ENCODE peak calls at places on chromosomes 1 and 21, in five cellular contexts. O is Peyer's patch, E is kidney, P is psoas muscle, Q is IMR-90. Z is an unnamed sample.

GRCh38 chr1:147897030-147897756 is 5.4 kb upstream of the GJA8 start:
- DNase-seq in E (peak; percentile 56), Q (no peak), O (no peak), P (no peak), Z (no peak)

GRCh38 chr1:226046240-226046639 is 16.3 kb upstream of the H3-3A start:
- DNase-seq in P (no peak), Q (peak; percentile 89), O (peak; percentile 88), E (no peak), Z (no peak)

GRCh38 chr1:218048828-218049227 is 236.3 kb upstream of the RRP15 start:
- DNase-seq in P (no peak), Q (no peak), O (no peak), E (no peak), Z (no peak)

GRCh38 chr1:115196291-115196690 is 107.0 kb upstream of the TSPAN2 start:
- DNase-seq in Q (no peak), P (no peak), E (no peak), O (no peak), Z (no peak)

GRCh38 chr1:4027492-4028138 is 127.5 kb upstream of the C1orf174 start:
- DNase-seq in P (no peak), Q (no peak), O (peak; percentile 83), E (no peak), Z (no peak)

GRCh38 chr1:43185021-43185420 is 12.9 kb downstream of the CFAP57 start:
- DNase-seq in O (no peak), E (no peak), P (no peak), Q (no peak), Z (no peak)

GRCh38 chr21:38984982-38985422 is 179.3 kb downstream of the ETS2 start:
- DNase-seq in O (no peak), E (peak; percentile 84), P (no peak), Q (peak; percentile 86), Z (no peak)

GRCh38 chr1:172040466-172040865 is 199.2 kb downstream of the DNM3 start:
- DNase-seq in O (no peak), P (no peak), E (peak; percentile 12), Q (peak; percentile 58), Z (no peak)

GRCh38 chr1:44049839-44050238 is 18.6 kb upstream of the SLC6A9 start:
- DNase-seq in O (no peak), E (no peak), Q (peak; percentile 97), P (no peak), Z (no peak)

GRCh38 chr21:39313457-39314154 is at the start of gene BRWD1:
- DNase-seq in O (peak; percentile 89), Q (peak; percentile 81), E (peak; percentile 94), P (peak; percentile 86), Z (peak; percentile 90)

GRCh38 chr1:5223266-5223665 is 568.9 kb downstream of the AJAP1 start:
- DNase-seq in P (no peak), Q (no peak), E (no peak), O (no peak), Z (no peak)

GRCh38 chr1:156146749-156147405 is 6.5 kb upstream of the SEMA4A start:
- DNase-seq in E (peak; percentile 83), O (no peak), P (no peak), Q (no peak), Z (no peak)

GRCh38 chr1:157044326-157044725 is 1.2 kb downstream of the ARHGEF11 start:
- DNase-seq in O (no peak), P (no peak), Q (no peak), E (no peak), Z (no peak)

GRCh38 chr1:226405411-226405988 is 2.4 kb downstream of the PARP1 start:
- DNase-seq in O (peak; percentile 61), Q (no peak), E (no peak), P (no peak), Z (no peak)

GRCh38 chr1:225653463-225654276 is 747 bp upstream of the ENAH start:
- DNase-seq in O (peak; percentile 70), E (peak; percentile 85), Q (peak; percentile 73), P (peak; percentile 81), Z (peak; percentile 65)

GRCh38 chr1:54716299-54717047 is 812 bp downstream of the TTC4 start:
- DNase-seq in E (no peak), Q (peak; percentile 81), O (no peak), P (no peak), Z (no peak)
- TF ChIP-seq CTCF in E (no peak), Q (no peak), O (no peak), P (no peak), Z (no peak)

DNA sequence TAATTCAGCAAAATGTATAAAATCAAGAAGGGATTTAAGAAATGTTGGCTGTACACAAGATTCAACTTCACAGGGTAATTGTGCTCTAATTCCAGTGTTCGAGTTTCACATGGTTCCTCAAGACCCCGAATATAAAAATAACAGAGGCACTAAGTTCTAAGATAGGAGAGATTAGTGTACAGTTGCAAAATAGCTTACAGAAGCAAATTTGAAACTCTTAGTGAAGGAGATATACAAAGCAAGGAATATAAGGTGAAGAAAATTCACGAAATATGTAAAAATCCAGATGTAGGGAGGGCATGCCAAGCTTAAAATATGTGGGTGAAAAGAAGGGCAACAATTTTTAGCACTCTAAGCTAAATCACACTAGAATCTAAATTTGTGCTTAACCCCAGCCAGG is 29.4 kb downstream of the TOR1AIP2 start:
- DNase-seq in Q (no peak), P (no peak), O (no peak), E (no peak), Z (no peak)
- H3K36me3 ChIP-seq in Q (peaks cover 39% of the 10 kb centered on the region), P (peaks cover 98% of the 10 kb centered on the region), O (peaks cover 83% of the 10 kb centered on the region), E (peaks cover 23% of the 10 kb centered on the region), Z (peaks cover 1% of the 10 kb centered on the region)

DNA sequence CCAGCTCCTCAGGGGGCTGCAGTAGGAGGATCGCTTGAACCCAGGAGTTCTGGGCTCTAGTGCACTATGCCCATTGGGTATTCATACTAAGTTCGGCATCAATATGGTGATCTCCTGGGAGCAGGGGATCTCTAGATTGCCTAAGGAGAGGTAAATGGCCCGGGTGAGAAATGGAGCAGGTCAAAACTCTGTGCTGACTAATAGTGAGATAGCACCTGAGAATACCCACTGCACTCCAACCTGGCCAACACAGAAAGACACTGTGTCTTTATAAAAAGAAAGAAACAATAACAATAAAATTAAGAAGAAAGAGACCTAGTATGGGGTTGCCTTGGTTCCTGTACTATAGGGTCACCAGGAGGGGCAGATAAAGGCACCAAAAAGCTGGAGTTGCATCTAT is 13.7 kb upstream of the DUSP12 start:
- DNase-seq in P (no peak), O (no peak), Q (no peak), E (no peak), Z (no peak)
- H3K4me1 ChIP-seq in P (no peaks in the 10 kb centered on the region), O (peaks cover 4% of the 10 kb centered on the region), Q (peaks cover 5% of the 10 kb centered on the region), E (no peaks in the 10 kb centered on the region), Z (no peaks in the 10 kb centered on the region)

GRCh38 chr1:222546548-222547259 is 1.2 kb downstream of the HHIPL2 start:
- DNase-seq in O (no peak), Q (peak; percentile 83), E (no peak), P (no peak), Z (peak; percentile 16)
- TF ChIP-seq CTCF in O (no peak), Q (no peak), E (no peak), P (no peak), Z (no peak)

GRCh38 chr1:204404629-204405028 is 7.0 kb downstream of the PPP1R15B start:
- DNase-seq in Q (no peak), E (no peak), O (no peak), P (no peak), Z (no peak)
- H3K36me3 ChIP-seq in Q (peaks cover 21% of the 10 kb centered on the region), E (peaks cover 17% of the 10 kb centered on the region), O (peaks cover 62% of the 10 kb centered on the region), P (peaks cover 70% of the 10 kb centered on the region), Z (no peaks in the 10 kb centered on the region)

Z was measured in Caco-2.